ENCODE peak calls at places on chromosomes 4 and X, in seven cellular contexts. I is GM10248; Z is activated CD4-positive, alpha-beta T cell treated with anti-CD3 and anti-CD28 coated beads for 1 hour; J is cardiac muscle cell; O is NCI-H2081 treated with DMSO at 0.1 percent for 48 hours; D is RCC 7860; C is ovary. E is an unnamed sample.
A peak's percentile ranks its signal among the peaks of the same experiment; 100 is the strongest.

GRCh38 chrX:91081873-91082272 is 352.8 kb upstream of the PABPC5 start:
- DNase-seq in D (no peak), J (no peak), Z (no peak), I (no peak), C (no peak), O (no peak), E (no peak)

GRCh38 chr4:76830612-76831474 is 67.1 kb downstream of the SOWAHB start:
- DNase-seq in D (peak; percentile 89), I (no peak), O (no peak), Z (no peak), C (peak; percentile 37), J (peak; percentile 22), E (no peak)

GRCh38 chr4:2700031-2700430 is 56.1 kb downstream of the TNIP2 start:
- DNase-seq in Z (no peak), O (no peak), J (no peak), C (no peak), I (no peak), D (no peak), E (no peak)

GRCh38 chrX:103360916-103361315 is 4.6 kb downstream of the TCEAL9 start:
- DNase-seq in Z (no peak), C (no peak), I (no peak), J (no peak), D (no peak), O (no peak), E (no peak)

GRCh38 chr4:73869130-73870055 is at the start of gene CXCL1:
- DNase-seq in C (no peak), D (peak; percentile 11), I (no peak), O (no peak), Z (no peak), J (peak; percentile 56), E (no peak)

GRCh38 chr4:105710678-105711077 is 2.1 kb downstream of the GSTCD start:
- DNase-seq in J (no peak), D (peak; percentile 52), O (no peak), C (no peak), I (no peak), Z (no peak), E (no peak)

GRCh38 chr4:14018191-14018853 is 390.8 kb upstream of the BOD1L1 start:
- DNase-seq in O (no peak), D (no peak), I (no peak), J (no peak), C (no peak), Z (no peak), E (no peak)

GRCh38 chr4:125703443-125703842 is 388.7 kb downstream of the FAT4 start:
- DNase-seq in Z (no peak), J (no peak), D (no peak), I (no peak), C (no peak), O (no peak), E (no peak)

GRCh38 chr4:40828661-40829060 is 78.9 kb downstream of the NSUN7 start:
- DNase-seq in D (no peak), C (no peak), O (no peak), J (no peak), I (no peak), Z (no peak), E (no peak)

GRCh38 chr4:54929459-54929858 is 195.9 kb downstream of the KDR start:
- DNase-seq in Z (no peak), D (no peak), J (no peak), C (no peak), I (no peak), O (no peak), E (peak; percentile 23)

GRCh38 chr4:86893136-86893535 is 914 bp upstream of the C4orf36 start:
- DNase-seq in D (no peak), Z (no peak), O (no peak), I (no peak), J (no peak), C (peak; percentile 30), E (no peak)

GRCh38 chr4:2417765-2418651 is at the start of gene ZFYVE28:
- DNase-seq in C (no peak), Z (no peak), I (no peak), O (no peak), J (no peak), D (no peak), E (no peak)

GRCh38 chrX:21770631-21771321 is 12.9 kb upstream of the SMPX start:
- DNase-seq in J (no peak), Z (no peak), O (no peak), C (no peak), I (no peak), D (peak; percentile 20), E (no peak)

GRCh38 chrX:10129229-10129628 is 27.5 kb upstream of the CLCN4 start:
- DNase-seq in D (no peak), J (no peak), I (no peak), C (no peak), Z (no peak), O (no peak), E (no peak)

GRCh38 chr4:183469327-183469726 is 24.9 kb downstream of the CDKN2AIP start:
- DNase-seq in D (no peak), O (no peak), I (no peak), C (no peak), Z (no peak), J (no peak), E (no peak)

GRCh38 chr4:37895271-37895670 is 4.4 kb downstream of the TBC1D1 start:
- DNase-seq in Z (no peak), J (no peak), I (no peak), O (no peak), D (no peak), C (no peak), E (no peak)

GRCh38 chr4:114600066-114600552 is 1.5 kb downstream of the UGT8 start:
- DNase-seq in Z (no peak), D (no peak), I (no peak), C (no peak), O (no peak), J (peak; percentile 15), E (peak; percentile 56)

GRCh38 chr4:12409507-12410190 is 981.0 kb upstream of the HS3ST1 start:
- DNase-seq in Z (no peak), C (no peak), I (no peak), J (no peak), D (peak; percentile 78), O (no peak), E (no peak)

GRCh38 chrX:2578864-2579263 is 78.1 kb upstream of the DHRSX start:
- DNase-seq in I (no peak), D (no peak), Z (no peak), J (no peak), O (no peak), C (no peak), E (no peak)

GRCh38 chrX:77597090-77597489 is 149.9 kb downstream of the FGF16 start:
- DNase-seq in Z (no peak), J (peak; percentile 2), C (no peak), O (no peak), D (peak; percentile 15), I (no peak), E (no peak)